ENCODE peak calls at places on chromosomes 4 and X, in seven cellular contexts. C is HCT116, N is cardiac muscle cell, K is naive B cell, J is NCI-H2029, Z is Right ventricle myocardium superior, W is breast epithelium. V is an unnamed sample.
A peak's percentile ranks its signal among the peaks of the same experiment; 100 is the strongest.

GRCh38 chrX:153475751-153476281 is 5.4 kb upstream of the HAUS7 start:
- DNase-seq in C (no peak), N (no peak), K (no peak), J (no peak), Z (no peak), W (no peak), V (no peak)

GRCh38 chr4:76624271-76624681 is 189.2 kb downstream of the SHROOM3 start:
- DNase-seq in C (no peak), N (peak; percentile 92), K (no peak), J (no peak), Z (no peak), W (no peak), V (no peak)

GRCh38 chr4:128831526-128832252 is 22.2 kb downstream of the JADE1 start:
- DNase-seq in C (no peak), N (peak; percentile 35), K (no peak), J (peak; percentile 32), Z (no peak), W (no peak), V (no peak)

GRCh38 chr4:71768123-71768522 is 15.8 kb downstream of the GC start:
- DNase-seq in C (no peak), N (no peak), K (no peak), J (no peak), Z (no peak), W (no peak), V (no peak)

GRCh38 chr4:181854142-181854541 is 389.1 kb upstream of the TENM3 start:
- DNase-seq in C (no peak), N (no peak), K (no peak), J (no peak), Z (no peak), W (no peak), V (no peak)

GRCh38 chr4:148445071-148445902 is 3.1 kb upstream of the NR3C2 start:
- DNase-seq in C (no peak), N (no peak), K (peak; percentile 80), J (peak; percentile 21), Z (peak; percentile 76), W (peak; percentile 59), V (peak; percentile 53)

GRCh38 chr4:82528074-82528473 is 33.7 kb downstream of the TMEM150C start:
- DNase-seq in C (no peak), N (no peak), K (no peak), J (no peak), Z (no peak), W (no peak), V (no peak)

GRCh38 chr4:46491455-46491854 is 101.5 kb upstream of the GABRA2 start:
- DNase-seq in C (no peak), N (no peak), K (no peak), J (no peak), Z (no peak), W (no peak), V (no peak)

GRCh38 chr4:21304061-21304541 is 603.8 kb downstream of the PACRGL start:
- DNase-seq in C (no peak), N (no peak), K (no peak), J (peak; percentile 29), Z (no peak), W (no peak), V (no peak)

GRCh38 chr4:1511441-1512041 is 105.3 kb upstream of the NKX1-1 start:
- DNase-seq in C (peak; percentile 69), N (peak; percentile 22), K (no peak), J (no peak), Z (peak; percentile 58), W (no peak), V (no peak)